ENCODE peak calls at places on chromosomes 7 and 10, in six cellular contexts. T is HEK293T, R is fibroblast of villous mesenchyme, Y is coronary artery, C is hypothalamus, H is GM12865. L is an unnamed sample.

GRCh38 chr7:26157520-26158105 is 5.6 kb downstream of the NFE2L3 start:
- DNase-seq in T (no peak), R (no peak), Y (no peak), C (no peak), H (no peak), L (no peak)

GRCh38 chr7:105690286-105690915 is 109.1 kb upstream of the EFCAB10 start:
- DNase-seq in T (no peak), R (peak; percentile 17), Y (no peak), C (no peak), H (no peak), L (no peak)

GRCh38 chr7:157405914-157406810 is 69.4 kb downstream of the DNAJB6 start:
- DNase-seq in T (peak; percentile 55), R (no peak), Y (no peak), C (no peak), H (no peak), L (no peak)

GRCh38 chr10:78548369-78548985 is 514.8 kb downstream of the RPS24 start:
- DNase-seq in T (no peak), R (no peak), Y (no peak), C (no peak), H (no peak), L (no peak)

GRCh38 chr7:25250386-25250785 is 22.1 kb upstream of the NPVF start:
- DNase-seq in T (no peak), R (no peak), Y (no peak), C (no peak), H (no peak), L (no peak)

GRCh38 chr7:128454808-128455555 is 696 bp upstream of the HILPDA start:
- DNase-seq in T (no peak), R (peak; percentile 82), Y (no peak), C (no peak), H (peak; percentile 35), L (no peak)

GRCh38 chr7:151867912-151868804 is 8.8 kb downstream of the PRKAG2 start:
- DNase-seq in T (no peak), R (no peak), Y (no peak), C (no peak), H (no peak), L (no peak)

GRCh38 chr7:94449151-94449725 is 54.5 kb downstream of the COL1A2 start:
- DNase-seq in T (peak; percentile 30), R (peak; percentile 57), Y (no peak), C (no peak), H (peak; percentile 60), L (no peak)

GRCh38 chr10:77695186-77695585 is 57.6 kb upstream of the KCNMA1 start:
- DNase-seq in T (no peak), R (no peak), Y (no peak), C (no peak), H (no peak), L (no peak)

GRCh38 chr10:21732067-21732772 is 198.2 kb downstream of the MLLT10 start:
- DNase-seq in T (peak; percentile 77), R (peak; percentile 85), Y (no peak), C (peak; percentile 13), H (peak; percentile 77), L (peak; percentile 66)

GRCh38 chr7:96361116-96361857 is 39.4 kb upstream of the SLC25A13 start:
- DNase-seq in T (no peak), R (no peak), Y (no peak), C (no peak), H (no peak), L (no peak)

GRCh38 chr7:94412762-94413322 is 18.1 kb downstream of the COL1A2 start:
- DNase-seq in T (no peak), R (peak; percentile 71), Y (no peak), C (no peak), H (no peak), L (no peak)

GRCh38 chr10:22320591-22321155 is at the start of gene BMI1:
- DNase-seq in T (peak; percentile 80), R (peak; percentile 73), Y (peak; percentile 95), C (peak; percentile 77), H (peak; percentile 82), L (no peak)

GRCh38 chr7:73893342-73894101 is 32.6 kb downstream of the TMEM270 start:
- DNase-seq in T (no peak), R (no peak), Y (peak; percentile 98), C (no peak), H (no peak), L (no peak)

GRCh38 chr10:97399843-97400545 is 1.1 kb downstream of the RRP12 start:
- DNase-seq in T (peak; percentile 73), R (peak; percentile 82), Y (no peak), C (no peak), H (peak; percentile 54), L (no peak)

GRCh38 chr10:97875391-97875790 is 25.7 kb downstream of the GOLGA7B start:
- DNase-seq in T (no peak), R (no peak), Y (peak; percentile 85), C (no peak), H (no peak), L (no peak)

GRCh38 chr7:133230591-133231194 is 22.2 kb upstream of the EXOC4 start:
- DNase-seq in T (peak; percentile 53), R (peak; percentile 65), Y (no peak), C (no peak), H (peak; percentile 61), L (peak; percentile 52)

GRCh38 chr7:158103378-158103777 is 484.2 kb downstream of the PTPRN2 start:
- DNase-seq in T (no peak), R (no peak), Y (no peak), C (no peak), H (no peak), L (no peak)

GRCh38 chr7:130891254-130892094 is 157.5 kb upstream of the KLF14 start:
- DNase-seq in T (no peak), R (peak; percentile 97), Y (peak; percentile 90), C (no peak), H (no peak), L (no peak)

GRCh38 chr10:22564060-22564459 is 150.3 kb downstream of the PIP4K2A start:
- DNase-seq in T (no peak), R (no peak), Y (no peak), C (no peak), H (no peak), L (no peak)

GRCh38 chr7:95389516-95389915 is 6.7 kb downstream of the PON3 start:
- DNase-seq in T (no peak), R (no peak), Y (no peak), C (no peak), H (no peak), L (no peak)

GRCh38 chr7:150901160-150902035 is 49.1 kb downstream of the AOC1 start:
- DNase-seq in T (no peak), R (no peak), Y (no peak), C (no peak), H (no peak), L (no peak)

GRCh38 chr7:100465702-100466311 is 1.7 kb upstream of the SPACDR start:
- DNase-seq in T (peak; percentile 71), R (peak; percentile 67), Y (peak; percentile 84), C (peak; percentile 90), H (no peak), L (no peak)

GRCh38 chr10:88932539-88933256 is 19.9 kb downstream of the ACTA2 start:
- DNase-seq in T (peak; percentile 71), R (peak; percentile 89), Y (no peak), C (no peak), H (peak; percentile 82), L (peak; percentile 83)

GRCh38 chr7:77351539-77352004 is 64.6 kb downstream of the GSAP start:
- DNase-seq in T (no peak), R (no peak), Y (no peak), C (no peak), H (peak; percentile 96), L (no peak)

GRCh38 chr7:103075337-103075918 is 488 bp downstream of the ARMC10 start:
- DNase-seq in T (peak; percentile 37), R (peak; percentile 53), Y (peak; percentile 84), C (no peak), H (peak; percentile 83), L (no peak)

GRCh38 chr7:128827971-128828711 is 2.1 kb upstream of the FLNC start:
- DNase-seq in T (no peak), R (peak; percentile 64), Y (no peak), C (no peak), H (no peak), L (no peak)

GRCh38 chr7:17844514-17845196 is 95.6 kb downstream of the SNX13 start:
- DNase-seq in T (no peak), R (peak; percentile 19), Y (no peak), C (no peak), H (no peak), L (no peak)

GRCh38 chr10:6067457-6067856 is 5.3 kb upstream of the IL2RA start:
- DNase-seq in T (no peak), R (no peak), Y (no peak), C (no peak), H (no peak), L (no peak)

GRCh38 chr10:52663161-52663560 is 109.4 kb downstream of the MBL2 start:
- DNase-seq in T (no peak), R (no peak), Y (no peak), C (no peak), H (no peak), L (no peak)

GRCh38 chr7:159015081-159015893 is 129.4 kb downstream of the VIPR2 start:
- DNase-seq in T (no peak), R (peak; percentile 95), Y (peak; percentile 94), C (no peak), H (no peak), L (no peak)

GRCh38 chr10:29304259-29305030 is 15.6 kb downstream of the LYZL1 start:
- DNase-seq in T (peak; percentile 55), R (peak; percentile 82), Y (no peak), C (peak; percentile 11), H (peak; percentile 69), L (peak; percentile 37)

GRCh38 chr7:90625562-90625961 is 29.4 kb downstream of the CDK14 start:
- DNase-seq in T (peak; percentile 26), R (peak; percentile 77), Y (no peak), C (no peak), H (no peak), L (no peak)

GRCh38 chr7:143205560-143206293 is 16.1 kb upstream of the TAS2R40 start:
- DNase-seq in T (no peak), R (no peak), Y (no peak), C (no peak), H (peak; percentile 61), L (no peak)